ENCODE peak calls at places on chromosomes 1 and 21, in nine cellular contexts. One of them, this sample, is unnamed.

GRCh38 chr21:41396452-41397107 is 29.5 kb upstream of the MX1 start:
- DNase-seq in GM12878: no peak
- DNase-seq in heart left ventricle: no peak
- DNase-seq in prostate gland: peak; percentile 45
- DNase-seq in uterus: no peak
- DNase-seq in lower leg skin: peak; percentile 61
- DNase-seq in A549: no peak
- DNase-seq in transverse colon: peak; percentile 45
- DNase-seq in GM12892: no peak
- DNase-seq in this sample: no peak

GRCh38 chr1:232904566-232904965 is 45.8 kb upstream of the NTPCR start:
- DNase-seq in GM12878: no peak
- DNase-seq in heart left ventricle: no peak
- DNase-seq in prostate gland: no peak
- DNase-seq in uterus: no peak
- DNase-seq in lower leg skin: no peak
- DNase-seq in A549: peak; percentile 17
- DNase-seq in transverse colon: no peak
- DNase-seq in GM12892: no peak
- DNase-seq in this sample: no peak

GRCh38 chr1:200724064-200724463 is 14.6 kb upstream of the CAMSAP2 start:
- DNase-seq in GM12878: no peak
- DNase-seq in heart left ventricle: no peak
- DNase-seq in prostate gland: no peak
- DNase-seq in uterus: no peak
- DNase-seq in lower leg skin: no peak
- DNase-seq in A549: no peak
- DNase-seq in transverse colon: no peak
- DNase-seq in GM12892: no peak
- DNase-seq in this sample: no peak

GRCh38 chr21:41761211-41762181 is 5.4 kb downstream of the RIPK4 start:
- DNase-seq in GM12878: no peak
- DNase-seq in heart left ventricle: peak; percentile 78
- DNase-seq in prostate gland: peak; percentile 72
- DNase-seq in uterus: no peak
- DNase-seq in lower leg skin: no peak
- DNase-seq in A549: no peak
- DNase-seq in transverse colon: no peak
- DNase-seq in GM12892: no peak
- DNase-seq in this sample: no peak

GRCh38 chr1:32606972-32607371 is 43.4 kb downstream of the ZBTB8OS start:
- DNase-seq in GM12878: no peak
- DNase-seq in heart left ventricle: no peak
- DNase-seq in prostate gland: no peak
- DNase-seq in uterus: no peak
- DNase-seq in lower leg skin: no peak
- DNase-seq in A549: no peak
- DNase-seq in transverse colon: no peak
- DNase-seq in GM12892: no peak
- DNase-seq in this sample: no peak

GRCh38 chr1:10530281-10530740 is 55.6 kb downstream of the PEX14 start:
- DNase-seq in GM12878: no peak
- DNase-seq in heart left ventricle: peak; percentile 68
- DNase-seq in prostate gland: peak; percentile 64
- DNase-seq in uterus: peak; percentile 52
- DNase-seq in lower leg skin: no peak
- DNase-seq in A549: no peak
- DNase-seq in transverse colon: peak; percentile 45
- DNase-seq in GM12892: no peak
- DNase-seq in this sample: no peak

GRCh38 chr1:94071391-94071790 is 49.6 kb downstream of the ABCA4 start:
- DNase-seq in GM12878: no peak
- DNase-seq in heart left ventricle: no peak
- DNase-seq in prostate gland: no peak
- DNase-seq in uterus: no peak
- DNase-seq in lower leg skin: no peak
- DNase-seq in A549: no peak
- DNase-seq in transverse colon: no peak
- DNase-seq in GM12892: no peak
- DNase-seq in this sample: no peak

GRCh38 chr1:43803646-43804045 is 96.3 kb downstream of the ST3GAL3 start:
- DNase-seq in GM12878: no peak
- DNase-seq in heart left ventricle: no peak
- DNase-seq in prostate gland: no peak
- DNase-seq in uterus: no peak
- DNase-seq in lower leg skin: no peak
- DNase-seq in A549: no peak
- DNase-seq in transverse colon: no peak
- DNase-seq in GM12892: no peak
- DNase-seq in this sample: no peak

GRCh38 chr1:34856697-34857096 is 2.9 kb downstream of the SMIM12 start:
- DNase-seq in GM12878: no peak
- DNase-seq in heart left ventricle: no peak
- DNase-seq in prostate gland: no peak
- DNase-seq in uterus: no peak
- DNase-seq in lower leg skin: no peak
- DNase-seq in A549: no peak
- DNase-seq in transverse colon: no peak
- DNase-seq in GM12892: no peak
- DNase-seq in this sample: no peak

GRCh38 chr1:47881505-47882442 is 115.4 kb downstream of the TRABD2B start:
- DNase-seq in GM12878: no peak
- DNase-seq in heart left ventricle: no peak
- DNase-seq in prostate gland: no peak
- DNase-seq in uterus: no peak
- DNase-seq in lower leg skin: no peak
- DNase-seq in A549: no peak
- DNase-seq in transverse colon: no peak
- DNase-seq in GM12892: no peak
- DNase-seq in this sample: no peak

GRCh38 chr1:100834779-100835645 is 59.6 kb downstream of the EXTL2 start:
- DNase-seq in GM12878: no peak
- DNase-seq in heart left ventricle: no peak
- DNase-seq in prostate gland: no peak
- DNase-seq in uterus: no peak
- DNase-seq in lower leg skin: no peak
- DNase-seq in A549: peak; percentile 2
- DNase-seq in transverse colon: no peak
- DNase-seq in GM12892: no peak
- DNase-seq in this sample: no peak

GRCh38 chr1:50275564-50275963 is 147.7 kb downstream of the DMRTA2 start:
- DNase-seq in GM12878: no peak
- DNase-seq in heart left ventricle: no peak
- DNase-seq in prostate gland: no peak
- DNase-seq in uterus: no peak
- DNase-seq in lower leg skin: no peak
- DNase-seq in A549: no peak
- DNase-seq in transverse colon: no peak
- DNase-seq in GM12892: no peak
- DNase-seq in this sample: no peak

GRCh38 chr1:22137006-22137720 is 5.7 kb downstream of the WNT4 start:
- DNase-seq in GM12878: no peak
- DNase-seq in heart left ventricle: no peak
- DNase-seq in prostate gland: peak; percentile 58
- DNase-seq in uterus: peak; percentile 78
- DNase-seq in lower leg skin: peak; percentile 46
- DNase-seq in A549: no peak
- DNase-seq in transverse colon: no peak
- DNase-seq in GM12892: no peak
- DNase-seq in this sample: no peak

GRCh38 chr1:87325982-87326738 is 2.5 kb upstream of the LMO4 start:
- DNase-seq in GM12878: no peak
- DNase-seq in heart left ventricle: no peak
- DNase-seq in prostate gland: peak; percentile 47
- DNase-seq in uterus: peak; percentile 53
- DNase-seq in lower leg skin: no peak
- DNase-seq in A549: peak; percentile 22
- DNase-seq in transverse colon: peak; percentile 49
- DNase-seq in GM12892: no peak
- DNase-seq in this sample: no peak

GRCh38 chr1:188895611-188896010 is 1582.1 kb downstream of the BRINP3 start:
- DNase-seq in GM12878: no peak
- DNase-seq in heart left ventricle: no peak
- DNase-seq in prostate gland: no peak
- DNase-seq in uterus: no peak
- DNase-seq in lower leg skin: no peak
- DNase-seq in A549: no peak
- DNase-seq in transverse colon: no peak
- DNase-seq in GM12892: no peak
- DNase-seq in this sample: no peak

GRCh38 chr1:83545450-83545849 is 453.5 kb downstream of the TTLL7 start:
- DNase-seq in GM12878: no peak
- DNase-seq in heart left ventricle: no peak
- DNase-seq in prostate gland: no peak
- DNase-seq in uterus: no peak
- DNase-seq in lower leg skin: no peak
- DNase-seq in A549: no peak
- DNase-seq in transverse colon: no peak
- DNase-seq in GM12892: no peak
- DNase-seq in this sample: no peak

GRCh38 chr1:28668956-28669719 is 554 bp downstream of the GMEB1 start:
- DNase-seq in GM12878: no peak
- DNase-seq in heart left ventricle: peak; percentile 80
- DNase-seq in prostate gland: peak; percentile 13
- DNase-seq in uterus: peak; percentile 44
- DNase-seq in lower leg skin: no peak
- DNase-seq in A549: peak; percentile 37
- DNase-seq in transverse colon: peak; percentile 38
- DNase-seq in GM12892: peak; percentile 80
- DNase-seq in this sample: no peak
- TF ChIP-seq POLR2A in GM12878: peak; percentile 71
- TF ChIP-seq POLR2A in heart left ventricle: no peak
- TF ChIP-seq POLR2A in prostate gland: no peak
- TF ChIP-seq POLR2A in uterus: no peak
- TF ChIP-seq POLR2A in lower leg skin: no peak
- TF ChIP-seq POLR2A in A549: no peak
- TF ChIP-seq POLR2A in transverse colon: peak; percentile 16
- TF ChIP-seq POLR2A in GM12892: no peak
- TF ChIP-seq POLR2A in this sample: peak; percentile 61

DNA sequence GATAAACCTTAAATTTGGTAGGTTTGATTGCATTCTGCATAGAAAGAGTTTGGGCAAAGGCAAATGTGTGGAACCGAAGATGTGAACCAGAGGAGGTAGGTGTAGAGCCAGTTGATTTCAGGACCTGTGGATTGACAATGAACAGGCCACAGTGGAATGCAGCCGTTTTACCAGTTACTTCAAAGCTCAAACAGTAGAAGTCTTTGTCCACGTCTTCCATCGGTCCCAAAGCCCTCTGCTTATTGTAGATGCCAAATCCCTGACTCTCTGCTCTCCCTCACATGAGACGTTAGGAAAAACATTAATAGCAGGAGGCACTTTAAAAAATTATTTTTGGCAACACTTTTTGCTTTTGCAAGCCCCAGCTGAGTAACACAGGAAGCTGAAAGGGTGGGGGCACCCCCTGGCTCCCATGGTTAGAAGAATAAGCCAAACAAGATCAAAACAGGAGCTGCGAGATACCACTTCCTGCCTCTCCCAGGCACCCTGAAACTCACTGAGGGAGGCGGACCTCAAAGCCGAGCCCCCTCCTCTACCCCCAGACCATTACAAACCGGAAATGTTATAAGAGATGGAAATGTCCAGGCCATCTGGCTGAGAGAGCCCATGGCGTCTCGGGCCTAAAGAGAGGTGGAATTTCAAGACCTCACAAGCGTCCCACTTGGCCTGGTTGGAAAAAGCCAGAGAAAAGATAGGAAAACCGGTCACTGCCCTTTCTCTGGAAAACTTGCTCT is 13.5 kb downstream of the TRAF3IP3 start:
- DNase-seq in GM12878: peak; percentile 75
- DNase-seq in heart left ventricle: peak; percentile 84
- DNase-seq in prostate gland: no peak
- DNase-seq in uterus: peak; percentile 56
- DNase-seq in lower leg skin: peak; percentile 59
- DNase-seq in A549: no peak
- DNase-seq in transverse colon: peak; percentile 69
- DNase-seq in GM12892: peak; percentile 62
- DNase-seq in this sample: peak; percentile 24
- TF ChIP-seq POLR2A in GM12878: no peak
- TF ChIP-seq POLR2A in heart left ventricle: no peak
- TF ChIP-seq POLR2A in prostate gland: no peak
- TF ChIP-seq POLR2A in uterus: no peak
- TF ChIP-seq POLR2A in lower leg skin: no peak
- TF ChIP-seq POLR2A in A549: no peak
- TF ChIP-seq POLR2A in transverse colon: no peak
- TF ChIP-seq POLR2A in GM12892: no peak
- TF ChIP-seq POLR2A in this sample: no peak

GRCh38 chr1:2189459-2190425 is 4.8 kb downstream of the FAAP20 start:
- DNase-seq in GM12878: no peak
- DNase-seq in heart left ventricle: peak; percentile 97
- DNase-seq in prostate gland: peak; percentile 97
- DNase-seq in uterus: peak; percentile 96
- DNase-seq in lower leg skin: peak; percentile 92
- DNase-seq in A549: peak; percentile 71
- DNase-seq in transverse colon: peak; percentile 95
- DNase-seq in GM12892: no peak
- DNase-seq in this sample: peak; percentile 78
- TF ChIP-seq POLR2A in GM12878: peak; percentile 70
- TF ChIP-seq POLR2A in heart left ventricle: peak; percentile 58
- TF ChIP-seq POLR2A in prostate gland: peak; percentile 95
- TF ChIP-seq POLR2A in uterus: peak; percentile 73
- TF ChIP-seq POLR2A in lower leg skin: no peak
- TF ChIP-seq POLR2A in A549: peak; percentile 29
- TF ChIP-seq POLR2A in transverse colon: peak; percentile 78
- TF ChIP-seq POLR2A in GM12892: no peak
- TF ChIP-seq POLR2A in this sample: no peak

GRCh38 chr1:62905309-62905708 is 121.4 kb downstream of the ATG4C start:
- DNase-seq in GM12878: no peak
- DNase-seq in heart left ventricle: no peak
- DNase-seq in prostate gland: no peak
- DNase-seq in uterus: no peak
- DNase-seq in lower leg skin: no peak
- DNase-seq in A549: no peak
- DNase-seq in transverse colon: no peak
- DNase-seq in GM12892: no peak
- DNase-seq in this sample: no peak

GRCh38 chr1:62905872-62906271 is 121.9 kb downstream of the ATG4C start:
- DNase-seq in GM12878: no peak
- DNase-seq in heart left ventricle: no peak
- DNase-seq in prostate gland: no peak
- DNase-seq in uterus: no peak
- DNase-seq in lower leg skin: no peak
- DNase-seq in A549: no peak
- DNase-seq in transverse colon: no peak
- DNase-seq in GM12892: no peak
- DNase-seq in this sample: no peak

GRCh38 chr1:62906428-62906886 is 122.5 kb downstream of the ATG4C start:
- DNase-seq in GM12878: no peak
- DNase-seq in heart left ventricle: no peak
- DNase-seq in prostate gland: no peak
- DNase-seq in uterus: no peak
- DNase-seq in lower leg skin: no peak
- DNase-seq in A549: peak; percentile 2
- DNase-seq in transverse colon: no peak
- DNase-seq in GM12892: no peak
- DNase-seq in this sample: no peak

GRCh38 chr1:62904537-62904936 is 120.6 kb downstream of the ATG4C start:
- DNase-seq in GM12878: no peak
- DNase-seq in heart left ventricle: no peak
- DNase-seq in prostate gland: no peak
- DNase-seq in uterus: no peak
- DNase-seq in lower leg skin: no peak
- DNase-seq in A549: no peak
- DNase-seq in transverse colon: no peak
- DNase-seq in GM12892: no peak
- DNase-seq in this sample: no peak

GRCh38 chr1:62908168-62908567 is 124.2 kb downstream of the ATG4C start:
- DNase-seq in GM12878: no peak
- DNase-seq in heart left ventricle: no peak
- DNase-seq in prostate gland: no peak
- DNase-seq in uterus: no peak
- DNase-seq in lower leg skin: no peak
- DNase-seq in A549: no peak
- DNase-seq in transverse colon: no peak
- DNase-seq in GM12892: no peak
- DNase-seq in this sample: no peak
- TF ChIP-seq POLR2A in GM12878: no peak
- TF ChIP-seq POLR2A in heart left ventricle: no peak
- TF ChIP-seq POLR2A in prostate gland: no peak
- TF ChIP-seq POLR2A in uterus: no peak
- TF ChIP-seq POLR2A in lower leg skin: no peak
- TF ChIP-seq POLR2A in A549: no peak
- TF ChIP-seq POLR2A in transverse colon: no peak
- TF ChIP-seq POLR2A in GM12892: no peak
- TF ChIP-seq POLR2A in this sample: no peak

This sample was measured in esophagus squamous epithelium.